ENCODE peak calls at places on chromosomes 13 and 19, in nine cellular contexts. One of them, this sample, is unnamed.

GRCh38 chr19:8506402-8506957 is 4.0 kb upstream of the PRAM1 start:
- DNase-seq in uterus: peak
- DNase-seq in adrenal gland: no peak
- DNase-seq in CD8-positive, alpha-beta T cell: no peak
- DNase-seq in left ventricle myocardium inferior: no peak
- DNase-seq in IMR-90: no peak
- DNase-seq in Peyer's patch: no peak
- DNase-seq in CD4-positive, alpha-beta T cell: no peak
- DNase-seq in lower lobe of right lung: no peak
- DNase-seq in this sample: no peak

GRCh38 chr13:50140153-50140552 is 124.9 kb downstream of the KCNRG start:
- DNase-seq in adrenal gland: no peak
- DNase-seq in CD8-positive, alpha-beta T cell: no peak
- DNase-seq in IMR-90: no peak
- DNase-seq in uterus: no peak
- DNase-seq in CD4-positive, alpha-beta T cell: no peak
- DNase-seq in left ventricle myocardium inferior: no peak
- DNase-seq in Peyer's patch: no peak
- DNase-seq in lower lobe of right lung: no peak
- DNase-seq in this sample: no peak

GRCh38 chr13:105033999-105034398 is 1501.5 kb downstream of the EFNB2 start:
- DNase-seq in lower lobe of right lung: no peak
- DNase-seq in CD8-positive, alpha-beta T cell: no peak
- DNase-seq in uterus: no peak
- DNase-seq in left ventricle myocardium inferior: no peak
- DNase-seq in IMR-90: no peak
- DNase-seq in Peyer's patch: no peak
- DNase-seq in CD4-positive, alpha-beta T cell: no peak
- DNase-seq in adrenal gland: no peak
- DNase-seq in this sample: no peak

GRCh38 chr19:52007436-52007804 is 591 bp downstream of the ZNF615 start:
- DNase-seq in lower lobe of right lung: no peak
- DNase-seq in IMR-90: no peak
- DNase-seq in uterus: no peak
- DNase-seq in CD8-positive, alpha-beta T cell: no peak
- DNase-seq in left ventricle myocardium inferior: no peak
- DNase-seq in CD4-positive, alpha-beta T cell: no peak
- DNase-seq in adrenal gland: no peak
- DNase-seq in Peyer's patch: no peak
- DNase-seq in this sample: no peak

GRCh38 chr19:2255982-2256685 is at the start of gene JSRP1:
- DNase-seq in left ventricle myocardium inferior: no peak
- DNase-seq in Peyer's patch: no peak
- DNase-seq in lower lobe of right lung: no peak
- DNase-seq in adrenal gland: no peak
- DNase-seq in uterus: no peak
- DNase-seq in IMR-90: no peak
- DNase-seq in CD8-positive, alpha-beta T cell: no peak
- DNase-seq in CD4-positive, alpha-beta T cell: no peak
- DNase-seq in this sample: no peak

GRCh38 chr13:63161219-63161618 is 1745.6 kb upstream of the PCDH20 start:
- DNase-seq in Peyer's patch: no peak
- DNase-seq in left ventricle myocardium inferior: no peak
- DNase-seq in IMR-90: peak
- DNase-seq in lower lobe of right lung: no peak
- DNase-seq in adrenal gland: no peak
- DNase-seq in uterus: no peak
- DNase-seq in CD8-positive, alpha-beta T cell: no peak
- DNase-seq in CD4-positive, alpha-beta T cell: no peak
- DNase-seq in this sample: no peak

GRCh38 chr13:77338329-77338728 is 11.4 kb upstream of the MYCBP2 start:
- DNase-seq in Peyer's patch: no peak
- DNase-seq in lower lobe of right lung: no peak
- DNase-seq in CD8-positive, alpha-beta T cell: no peak
- DNase-seq in left ventricle myocardium inferior: no peak
- DNase-seq in CD4-positive, alpha-beta T cell: no peak
- DNase-seq in adrenal gland: no peak
- DNase-seq in uterus: no peak
- DNase-seq in IMR-90: no peak
- DNase-seq in this sample: no peak

GRCh38 chr19:36120984-36121358 is 5.7 kb downstream of the TBCB start:
- DNase-seq in CD4-positive, alpha-beta T cell: no peak
- DNase-seq in lower lobe of right lung: no peak
- DNase-seq in CD8-positive, alpha-beta T cell: no peak
- DNase-seq in uterus: no peak
- DNase-seq in left ventricle myocardium inferior: no peak
- DNase-seq in Peyer's patch: no peak
- DNase-seq in IMR-90: no peak
- DNase-seq in adrenal gland: no peak
- DNase-seq in this sample: no peak

GRCh38 chr13:97298816-97299215 is 76.7 kb downstream of the MBNL2 start:
- DNase-seq in CD4-positive, alpha-beta T cell: no peak
- DNase-seq in Peyer's patch: no peak
- DNase-seq in CD8-positive, alpha-beta T cell: no peak
- DNase-seq in adrenal gland: no peak
- DNase-seq in lower lobe of right lung: no peak
- DNase-seq in left ventricle myocardium inferior: no peak
- DNase-seq in IMR-90: peak
- DNase-seq in uterus: no peak
- DNase-seq in this sample: no peak

GRCh38 chr19:56900573-56901097 is 60.1 kb upstream of the PEG3 start:
- DNase-seq in lower lobe of right lung: no peak
- DNase-seq in CD4-positive, alpha-beta T cell: no peak
- DNase-seq in IMR-90: no peak
- DNase-seq in uterus: no peak
- DNase-seq in Peyer's patch: no peak
- DNase-seq in CD8-positive, alpha-beta T cell: no peak
- DNase-seq in left ventricle myocardium inferior: no peak
- DNase-seq in adrenal gland: no peak
- DNase-seq in this sample: no peak

GRCh38 chr19:48992571-48993174 is 436 bp downstream of the GYS1 start:
- DNase-seq in lower lobe of right lung: no peak
- DNase-seq in IMR-90: no peak
- DNase-seq in CD8-positive, alpha-beta T cell: no peak
- DNase-seq in left ventricle myocardium inferior: no peak
- DNase-seq in adrenal gland: no peak
- DNase-seq in Peyer's patch: peak
- DNase-seq in uterus: no peak
- DNase-seq in CD4-positive, alpha-beta T cell: peak
- DNase-seq in this sample: peak

GRCh38 chr13:40961826-40962225 is 57.3 kb downstream of the ELF1 start:
- DNase-seq in uterus: no peak
- DNase-seq in CD8-positive, alpha-beta T cell: no peak
- DNase-seq in Peyer's patch: no peak
- DNase-seq in CD4-positive, alpha-beta T cell: no peak
- DNase-seq in lower lobe of right lung: no peak
- DNase-seq in adrenal gland: no peak
- DNase-seq in left ventricle myocardium inferior: no peak
- DNase-seq in IMR-90: no peak
- DNase-seq in this sample: no peak

GRCh38 chr19:782195-783043 is 14.8 kb upstream of the PTBP1 start:
- DNase-seq in uterus: no peak
- DNase-seq in IMR-90: peak
- DNase-seq in left ventricle myocardium inferior: no peak
- DNase-seq in adrenal gland: peak
- DNase-seq in lower lobe of right lung: no peak
- DNase-seq in CD8-positive, alpha-beta T cell: no peak
- DNase-seq in Peyer's patch: no peak
- DNase-seq in CD4-positive, alpha-beta T cell: no peak
- DNase-seq in this sample: no peak

GRCh38 chr19:11166281-11167142 is 10.9 kb upstream of the SPC24 start:
- DNase-seq in lower lobe of right lung: no peak
- DNase-seq in adrenal gland: no peak
- DNase-seq in uterus: peak
- DNase-seq in IMR-90: no peak
- DNase-seq in CD8-positive, alpha-beta T cell: no peak
- DNase-seq in CD4-positive, alpha-beta T cell: no peak
- DNase-seq in Peyer's patch: no peak
- DNase-seq in left ventricle myocardium inferior: peak
- DNase-seq in this sample: peak

GRCh38 chr13:48258002-48258401 is 25.0 kb downstream of the ITM2B start:
- DNase-seq in uterus: no peak
- DNase-seq in IMR-90: no peak
- DNase-seq in Peyer's patch: no peak
- DNase-seq in adrenal gland: no peak
- DNase-seq in lower lobe of right lung: no peak
- DNase-seq in CD8-positive, alpha-beta T cell: no peak
- DNase-seq in left ventricle myocardium inferior: no peak
- DNase-seq in CD4-positive, alpha-beta T cell: no peak
- DNase-seq in this sample: no peak
- H3K27ac ChIP-seq in uterus: no peak
- H3K27ac ChIP-seq in IMR-90: no peak
- H3K27ac ChIP-seq in Peyer's patch: no peak
- H3K27ac ChIP-seq in adrenal gland: no peak
- H3K27ac ChIP-seq in lower lobe of right lung: no peak
- H3K27ac ChIP-seq in CD8-positive, alpha-beta T cell: no peak
- H3K27ac ChIP-seq in left ventricle myocardium inferior: no peak
- H3K27ac ChIP-seq in CD4-positive, alpha-beta T cell: no peak
- H3K27ac ChIP-seq in this sample: no peak

DNA sequence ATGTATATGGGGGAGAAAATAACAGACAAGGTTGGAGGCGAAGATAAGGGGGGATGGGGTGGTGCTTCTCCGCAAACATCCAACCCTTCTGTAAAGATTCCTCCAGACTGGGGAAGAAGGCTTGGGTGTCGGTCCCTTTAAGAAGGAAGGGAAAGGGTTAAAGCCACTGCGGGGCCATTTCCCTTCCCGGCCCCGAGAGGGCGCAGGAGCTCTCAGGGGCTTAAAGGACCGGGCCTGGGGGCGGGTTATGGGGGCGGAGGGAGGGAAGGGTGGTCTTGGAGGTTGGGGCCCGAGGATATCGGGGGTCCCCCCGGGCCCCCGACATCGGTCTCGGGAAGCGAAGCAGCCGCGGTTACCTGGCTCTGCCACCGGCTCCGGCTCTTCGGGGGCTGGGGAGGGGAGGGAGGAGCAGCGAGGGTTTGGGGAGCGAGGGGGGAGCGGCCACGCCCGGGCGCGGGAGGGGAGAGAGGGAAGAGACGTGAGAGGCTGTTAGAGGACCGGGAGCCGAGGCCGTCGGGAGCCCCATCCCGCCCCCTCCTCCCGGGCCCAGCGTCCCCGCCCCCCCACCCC is 2.8 kb downstream of the TNNT1 start:
- DNase-seq in IMR-90: no peak
- DNase-seq in Peyer's patch: no peak
- DNase-seq in left ventricle myocardium inferior: no peak
- DNase-seq in uterus: no peak
- DNase-seq in adrenal gland: no peak
- DNase-seq in CD8-positive, alpha-beta T cell: no peak
- DNase-seq in CD4-positive, alpha-beta T cell: no peak
- DNase-seq in lower lobe of right lung: no peak
- DNase-seq in this sample: no peak
- TF ChIP-seq CTCF in IMR-90: peak
- TF ChIP-seq CTCF in Peyer's patch: no peak
- TF ChIP-seq CTCF in left ventricle myocardium inferior: peak
- TF ChIP-seq CTCF in uterus: no peak
- TF ChIP-seq CTCF in adrenal gland: no peak
- TF ChIP-seq CTCF in CD8-positive, alpha-beta T cell: no peak
- TF ChIP-seq CTCF in CD4-positive, alpha-beta T cell: no peak
- TF ChIP-seq CTCF in lower lobe of right lung: no peak
- TF ChIP-seq CTCF in this sample: no peak

DNA sequence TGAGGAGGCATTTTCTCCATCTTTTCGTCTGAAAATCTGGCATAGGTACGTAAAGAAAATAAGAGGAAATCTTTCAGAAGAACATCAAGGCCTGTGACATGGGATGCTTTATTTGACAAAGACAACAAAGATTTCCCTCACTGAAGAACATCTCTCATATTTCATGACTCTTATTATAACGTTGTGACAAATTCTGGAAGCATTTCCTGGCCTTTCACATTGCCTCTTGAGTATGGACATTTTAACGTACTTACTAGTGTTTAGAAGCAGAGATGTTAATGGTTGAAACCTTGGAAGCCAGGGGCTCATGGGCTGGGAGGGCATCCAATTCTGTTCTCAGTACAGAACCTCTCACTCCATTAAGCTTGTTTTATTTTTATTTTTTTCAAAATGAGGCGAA is 210.8 kb downstream of the DCT start:
- DNase-seq in uterus: no peak
- DNase-seq in CD8-positive, alpha-beta T cell: no peak
- DNase-seq in adrenal gland: no peak
- DNase-seq in Peyer's patch: no peak
- DNase-seq in CD4-positive, alpha-beta T cell: no peak
- DNase-seq in left ventricle myocardium inferior: no peak
- DNase-seq in IMR-90: peak
- DNase-seq in lower lobe of right lung: no peak
- DNase-seq in this sample: no peak
- H3K27ac ChIP-seq in uterus: no peak
- H3K27ac ChIP-seq in CD8-positive, alpha-beta T cell: no peak
- H3K27ac ChIP-seq in adrenal gland: no peak
- H3K27ac ChIP-seq in Peyer's patch: no peak
- H3K27ac ChIP-seq in CD4-positive, alpha-beta T cell: no peak
- H3K27ac ChIP-seq in left ventricle myocardium inferior: no peak
- H3K27ac ChIP-seq in IMR-90: no peak
- H3K27ac ChIP-seq in lower lobe of right lung: no peak
- H3K27ac ChIP-seq in this sample: no peak

GRCh38 chr13:21834511-21834910 is 163.6 kb downstream of the FGF9 start:
- DNase-seq in adrenal gland: no peak
- DNase-seq in CD8-positive, alpha-beta T cell: no peak
- DNase-seq in lower lobe of right lung: no peak
- DNase-seq in IMR-90: no peak
- DNase-seq in CD4-positive, alpha-beta T cell: no peak
- DNase-seq in Peyer's patch: no peak
- DNase-seq in left ventricle myocardium inferior: no peak
- DNase-seq in uterus: no peak
- DNase-seq in this sample: no peak

GRCh38 chr13:21833921-21834320 is 163.0 kb downstream of the FGF9 start:
- DNase-seq in Peyer's patch: no peak
- DNase-seq in CD8-positive, alpha-beta T cell: no peak
- DNase-seq in CD4-positive, alpha-beta T cell: no peak
- DNase-seq in uterus: no peak
- DNase-seq in left ventricle myocardium inferior: no peak
- DNase-seq in IMR-90: no peak
- DNase-seq in adrenal gland: no peak
- DNase-seq in lower lobe of right lung: no peak
- DNase-seq in this sample: no peak

GRCh38 chr13:21837288-21837687 is 166.4 kb downstream of the FGF9 start:
- DNase-seq in left ventricle myocardium inferior: no peak
- DNase-seq in CD4-positive, alpha-beta T cell: no peak
- DNase-seq in uterus: no peak
- DNase-seq in adrenal gland: no peak
- DNase-seq in lower lobe of right lung: no peak
- DNase-seq in CD8-positive, alpha-beta T cell: no peak
- DNase-seq in IMR-90: no peak
- DNase-seq in Peyer's patch: no peak
- DNase-seq in this sample: no peak

DNA sequence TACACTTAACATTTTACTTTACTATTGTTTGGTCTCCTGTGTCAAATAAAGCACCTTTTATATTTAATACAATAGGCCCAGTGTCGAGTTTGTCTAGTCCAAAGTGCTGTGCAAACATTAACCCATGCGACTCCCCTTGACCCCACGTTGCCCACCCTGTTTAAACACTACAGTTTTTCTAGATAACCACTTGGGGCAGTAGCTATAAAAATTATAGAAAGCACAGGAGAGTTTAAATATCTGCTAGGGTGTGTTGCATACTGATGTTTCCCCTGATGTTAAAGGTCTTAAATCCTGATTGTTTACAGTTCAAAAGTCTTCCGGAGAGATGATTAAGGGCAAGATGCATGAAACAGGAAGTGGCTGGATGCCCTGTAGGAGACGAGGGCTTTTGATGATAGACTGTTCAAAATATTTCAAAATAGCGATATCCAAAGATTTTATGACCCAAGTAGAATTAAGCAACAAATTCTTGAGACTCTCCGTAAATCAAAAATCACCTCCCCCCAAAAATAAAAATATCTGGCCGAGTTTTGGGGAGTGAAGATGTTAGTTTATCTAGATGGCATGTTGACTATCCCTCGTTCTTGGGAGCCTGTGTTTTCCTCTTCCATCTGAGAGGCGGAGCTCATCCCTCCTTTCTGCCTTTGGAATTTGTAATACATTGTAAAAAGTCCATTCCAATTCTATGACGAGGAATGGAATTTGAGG is 167.1 kb downstream of the FGF9 start:
- DNase-seq in CD4-positive, alpha-beta T cell: no peak
- DNase-seq in left ventricle myocardium inferior: no peak
- DNase-seq in CD8-positive, alpha-beta T cell: no peak
- DNase-seq in uterus: peak
- DNase-seq in Peyer's patch: no peak
- DNase-seq in adrenal gland: no peak
- DNase-seq in lower lobe of right lung: no peak
- DNase-seq in IMR-90: peak
- DNase-seq in this sample: no peak
- TF ChIP-seq CTCF in CD4-positive, alpha-beta T cell: no peak
- TF ChIP-seq CTCF in left ventricle myocardium inferior: no peak
- TF ChIP-seq CTCF in CD8-positive, alpha-beta T cell: no peak
- TF ChIP-seq CTCF in uterus: no peak
- TF ChIP-seq CTCF in Peyer's patch: peak
- TF ChIP-seq CTCF in adrenal gland: no peak
- TF ChIP-seq CTCF in lower lobe of right lung: no peak
- TF ChIP-seq CTCF in IMR-90: no peak
- TF ChIP-seq CTCF in this sample: no peak